ENCODE peak calls at places on chromosomes 7 and 10, in four cellular contexts. One of them, this sample, is unnamed.

GRCh38 chr10:33772370-33773331 is 438.2 kb upstream of the NRP1 start:
- DNase-seq in A549: no peak
- DNase-seq in left ventricle myocardium inferior: no peak
- DNase-seq in spleen: no peak
- DNase-seq in this sample: no peak

GRCh38 chr10:17685227-17685840 is 41.4 kb downstream of the STAM start:
- DNase-seq in A549: no peak
- DNase-seq in left ventricle myocardium inferior: no peak
- DNase-seq in spleen: no peak
- DNase-seq in this sample: no peak

GRCh38 chr7:14690486-14690885 is 212.1 kb downstream of the DGKB start:
- DNase-seq in spleen: no peak
- DNase-seq in left ventricle myocardium inferior: no peak
- DNase-seq in A549: no peak
- DNase-seq in this sample: no peak

GRCh38 chr10:34922138-34922537 is 107.0 kb upstream of the PARD3 start:
- DNase-seq in A549: no peak
- DNase-seq in spleen: no peak
- DNase-seq in left ventricle myocardium inferior: no peak
- DNase-seq in this sample: no peak

GRCh38 chr7:29488977-29489376 is 74.7 kb upstream of the PRR15 start:
- DNase-seq in spleen: no peak
- DNase-seq in left ventricle myocardium inferior: no peak
- DNase-seq in A549: no peak
- DNase-seq in this sample: no peak

GRCh38 chr10:97204826-97205679 is 19.3 kb upstream of the SLIT1 start:
- DNase-seq in left ventricle myocardium inferior: no peak
- DNase-seq in spleen: no peak
- DNase-seq in A549: no peak
- DNase-seq in this sample: no peak

GRCh38 chr7:75732016-75732521 is 6.7 kb downstream of the HIP1 start:
- DNase-seq in left ventricle myocardium inferior: no peak
- DNase-seq in spleen: no peak
- DNase-seq in A549: no peak
- DNase-seq in this sample: no peak

GRCh38 chr10:49299816-49300139 is 808 bp downstream of the C10orf71 start:
- DNase-seq in spleen: no peak
- DNase-seq in A549: no peak
- DNase-seq in left ventricle myocardium inferior: no peak
- DNase-seq in this sample: no peak

GRCh38 chr7:73437699-73438416 is 4.3 kb downstream of the FZD9 start:
- DNase-seq in spleen: peak; percentile 64
- DNase-seq in left ventricle myocardium inferior: no peak
- DNase-seq in A549: no peak
- DNase-seq in this sample: no peak

GRCh38 chr7:147014596-147014995 is 898.0 kb downstream of the CNTNAP2 start:
- DNase-seq in A549: no peak
- DNase-seq in spleen: no peak
- DNase-seq in left ventricle myocardium inferior: no peak
- DNase-seq in this sample: no peak

GRCh38 chr10:54402576-54402975 is 398.5 kb downstream of the PCDH15 start:
- DNase-seq in left ventricle myocardium inferior: no peak
- DNase-seq in A549: no peak
- DNase-seq in spleen: no peak
- DNase-seq in this sample: no peak

GRCh38 chr10:84510121-84510520 is 181.7 kb downstream of the CCSER2 start:
- DNase-seq in spleen: no peak
- DNase-seq in A549: no peak
- DNase-seq in left ventricle myocardium inferior: no peak
- DNase-seq in this sample: no peak

GRCh38 chr10:11742779-11743298 is 657 bp downstream of the ECHDC3 start:
- DNase-seq in A549: no peak
- DNase-seq in left ventricle myocardium inferior: peak; percentile 74
- DNase-seq in spleen: no peak
- DNase-seq in this sample: peak; percentile 85

GRCh38 chr7:123573371-123573770 is 15.8 kb upstream of the NDUFA5 start:
- DNase-seq in left ventricle myocardium inferior: no peak
- DNase-seq in A549: no peak
- DNase-seq in spleen: no peak
- DNase-seq in this sample: no peak

GRCh38 chr7:82067628-82068264 is 297.9 kb upstream of the HGF start:
- DNase-seq in A549: no peak
- DNase-seq in spleen: no peak
- DNase-seq in left ventricle myocardium inferior: no peak
- DNase-seq in this sample: no peak

GRCh38 chr7:37333075-37333474 is 115.6 kb downstream of the ELMO1 start:
- DNase-seq in spleen: no peak
- DNase-seq in left ventricle myocardium inferior: no peak
- DNase-seq in A549: no peak
- DNase-seq in this sample: no peak

GRCh38 chr7:93941956-93942355 is 20.4 kb downstream of the GNG11 start:
- DNase-seq in spleen: no peak
- DNase-seq in left ventricle myocardium inferior: no peak
- DNase-seq in A549: no peak
- DNase-seq in this sample: no peak

GRCh38 chr10:93859049-93859655 is 34.6 kb upstream of the SLC35G1 start:
- DNase-seq in left ventricle myocardium inferior: no peak
- DNase-seq in spleen: no peak
- DNase-seq in A549: peak; percentile 16
- DNase-seq in this sample: no peak